ENCODE peak calls at places on chromosome 9, in seven cellular contexts. One of them, this sample, is unnamed.

GRCh38 chr9:98900244-98900643 is 43.5 kb upstream of the COL15A1 start:
- DNase-seq in heart right ventricle: no peak
- DNase-seq in spleen: no peak
- DNase-seq in mesendoderm: no peak
- DNase-seq in K562: peak; percentile 37
- DNase-seq in HCT116: no peak
- DNase-seq in tibial nerve: no peak
- DNase-seq in this sample: no peak

GRCh38 chr9:115396071-115396529 is 278.1 kb upstream of the TNC start:
- DNase-seq in heart right ventricle: no peak
- DNase-seq in spleen: no peak
- DNase-seq in mesendoderm: peak; percentile 34
- DNase-seq in K562: no peak
- DNase-seq in HCT116: no peak
- DNase-seq in tibial nerve: no peak
- DNase-seq in this sample: peak; percentile 31

GRCh38 chr9:14312721-14313377 is 1.1 kb downstream of the NFIB start:
- DNase-seq in heart right ventricle: peak; percentile 25
- DNase-seq in spleen: no peak
- DNase-seq in mesendoderm: peak; percentile 46
- DNase-seq in K562: peak; percentile 7
- DNase-seq in HCT116: no peak
- DNase-seq in tibial nerve: no peak
- DNase-seq in this sample: peak; percentile 64

GRCh38 chr9:73073337-73074175 is 78.1 kb upstream of the ANXA1 start:
- DNase-seq in heart right ventricle: no peak
- DNase-seq in spleen: no peak
- DNase-seq in mesendoderm: no peak
- DNase-seq in K562: no peak
- DNase-seq in HCT116: no peak
- DNase-seq in tibial nerve: no peak
- DNase-seq in this sample: no peak

GRCh38 chr9:2411459-2412215 is 209.9 kb upstream of the VLDLR start:
- DNase-seq in heart right ventricle: no peak
- DNase-seq in spleen: no peak
- DNase-seq in mesendoderm: peak; percentile 94
- DNase-seq in K562: no peak
- DNase-seq in HCT116: no peak
- DNase-seq in tibial nerve: no peak
- DNase-seq in this sample: peak; percentile 40

GRCh38 chr9:106846847-106847246 is 16.1 kb upstream of the ZNF462 start:
- DNase-seq in heart right ventricle: no peak
- DNase-seq in spleen: no peak
- DNase-seq in mesendoderm: no peak
- DNase-seq in K562: no peak
- DNase-seq in HCT116: no peak
- DNase-seq in tibial nerve: no peak
- DNase-seq in this sample: no peak

GRCh38 chr9:131721096-131721495 is 18.8 kb downstream of the RAPGEF1 start:
- DNase-seq in heart right ventricle: no peak
- DNase-seq in spleen: peak; percentile 58
- DNase-seq in mesendoderm: no peak
- DNase-seq in K562: no peak
- DNase-seq in HCT116: no peak
- DNase-seq in tibial nerve: no peak
- DNase-seq in this sample: no peak

GRCh38 chr9:133664173-133664572 is 28.0 kb downstream of the DBH start:
- DNase-seq in heart right ventricle: no peak
- DNase-seq in spleen: no peak
- DNase-seq in mesendoderm: no peak
- DNase-seq in K562: no peak
- DNase-seq in HCT116: no peak
- DNase-seq in tibial nerve: no peak
- DNase-seq in this sample: no peak

GRCh38 chr9:78590068-78590467 is 293.1 kb downstream of the PSAT1 start:
- DNase-seq in heart right ventricle: no peak
- DNase-seq in spleen: no peak
- DNase-seq in mesendoderm: no peak
- DNase-seq in K562: no peak
- DNase-seq in HCT116: no peak
- DNase-seq in tibial nerve: no peak
- DNase-seq in this sample: no peak

GRCh38 chr9:69877852-69878507 is 57.4 kb downstream of the CFAP95 start:
- DNase-seq in heart right ventricle: no peak
- DNase-seq in spleen: no peak
- DNase-seq in mesendoderm: peak; percentile 55
- DNase-seq in K562: no peak
- DNase-seq in HCT116: peak; percentile 22
- DNase-seq in tibial nerve: no peak
- DNase-seq in this sample: peak; percentile 24

GRCh38 chr9:116653580-116654355 is 33.3 kb upstream of the TRIM32 start:
- DNase-seq in heart right ventricle: no peak
- DNase-seq in spleen: no peak
- DNase-seq in mesendoderm: no peak
- DNase-seq in K562: no peak
- DNase-seq in HCT116: no peak
- DNase-seq in tibial nerve: no peak
- DNase-seq in this sample: no peak

GRCh38 chr9:20872340-20872977 is 159.0 kb downstream of the HACD4 start:
- DNase-seq in heart right ventricle: no peak
- DNase-seq in spleen: no peak
- DNase-seq in mesendoderm: peak; percentile 47
- DNase-seq in K562: no peak
- DNase-seq in HCT116: no peak
- DNase-seq in tibial nerve: no peak
- DNase-seq in this sample: peak; percentile 28

GRCh38 chr9:113042884-113043657 is 13.5 kb downstream of the ZFP37 start:
- DNase-seq in heart right ventricle: no peak
- DNase-seq in spleen: no peak
- DNase-seq in mesendoderm: peak; percentile 34
- DNase-seq in K562: no peak
- DNase-seq in HCT116: no peak
- DNase-seq in tibial nerve: no peak
- DNase-seq in this sample: no peak

GRCh38 chr9:14870086-14870485 is 40.1 kb downstream of the FREM1 start:
- DNase-seq in heart right ventricle: no peak
- DNase-seq in spleen: no peak
- DNase-seq in mesendoderm: no peak
- DNase-seq in K562: no peak
- DNase-seq in HCT116: no peak
- DNase-seq in tibial nerve: no peak
- DNase-seq in this sample: no peak

GRCh38 chr9:20340161-20340861 is 282.0 kb downstream of the MLLT3 start:
- DNase-seq in heart right ventricle: no peak
- DNase-seq in spleen: no peak
- DNase-seq in mesendoderm: peak; percentile 53
- DNase-seq in K562: no peak
- DNase-seq in HCT116: no peak
- DNase-seq in tibial nerve: no peak
- DNase-seq in this sample: peak; percentile 19

GRCh38 chr9:134459573-134459972 is 133.3 kb downstream of the RXRA start:
- DNase-seq in heart right ventricle: no peak
- DNase-seq in spleen: no peak
- DNase-seq in mesendoderm: no peak
- DNase-seq in K562: no peak
- DNase-seq in HCT116: no peak
- DNase-seq in tibial nerve: no peak
- DNase-seq in this sample: no peak

GRCh38 chr9:131585375-131585774 is 40.1 kb downstream of the PRRT1B start:
- DNase-seq in heart right ventricle: no peak
- DNase-seq in spleen: peak; percentile 89
- DNase-seq in mesendoderm: no peak
- DNase-seq in K562: no peak
- DNase-seq in HCT116: no peak
- DNase-seq in tibial nerve: no peak
- DNase-seq in this sample: peak; percentile 43

DNA sequence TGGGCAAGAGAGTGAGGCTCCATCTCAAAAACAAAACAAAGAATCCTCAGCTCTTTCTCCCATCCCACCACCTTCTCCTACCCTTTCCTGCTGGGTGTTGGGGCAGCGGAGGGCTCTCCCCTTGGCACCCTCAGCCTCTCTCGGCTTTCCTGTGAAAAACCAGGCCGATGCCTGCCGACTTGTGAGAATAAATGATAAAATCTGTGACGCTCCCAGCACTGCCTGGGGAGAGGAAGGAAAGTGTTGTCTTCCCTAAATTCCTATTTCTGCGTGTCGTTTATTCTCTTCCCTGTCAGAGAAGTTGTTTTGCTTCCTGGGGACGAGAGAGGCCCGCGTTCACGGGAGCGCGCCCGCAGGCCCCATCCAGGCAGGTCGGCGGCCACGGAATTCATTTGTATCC is 19.7 kb downstream of the NEK6 start:
- DNase-seq in heart right ventricle: no peak
- DNase-seq in spleen: no peak
- DNase-seq in mesendoderm: peak; percentile 52
- DNase-seq in K562: no peak
- DNase-seq in HCT116: no peak
- DNase-seq in tibial nerve: no peak
- DNase-seq in this sample: no peak
- H3K4me1 ChIP-seq in heart right ventricle: peaks cover 48% of the 10 kb centered on the region
- H3K4me1 ChIP-seq in spleen: peaks cover 29% of the 10 kb centered on the region
- H3K4me1 ChIP-seq in mesendoderm: no peaks in the 10 kb centered on the region
- H3K4me1 ChIP-seq in K562: peaks cover 20% of the 10 kb centered on the region
- H3K4me1 ChIP-seq in HCT116: peaks cover 15% of the 10 kb centered on the region
- H3K4me1 ChIP-seq in tibial nerve: peaks cover 14% of the 10 kb centered on the region
- H3K4me1 ChIP-seq in this sample: no peaks in the 10 kb centered on the region

GRCh38 chr9:121271368-121272351 is 3.7 kb downstream of the GSN start:
- DNase-seq in heart right ventricle: no peak
- DNase-seq in spleen: peak; percentile 84
- DNase-seq in mesendoderm: no peak
- DNase-seq in K562: no peak
- DNase-seq in HCT116: no peak
- DNase-seq in tibial nerve: no peak
- DNase-seq in this sample: peak; percentile 85
- H3K4me1 ChIP-seq in heart right ventricle: peaks cover 73% of the 10 kb centered on the region
- H3K4me1 ChIP-seq in spleen: peaks cover 30% of the 10 kb centered on the region
- H3K4me1 ChIP-seq in mesendoderm: peaks cover 2% of the 10 kb centered on the region
- H3K4me1 ChIP-seq in K562: peaks cover 31% of the 10 kb centered on the region
- H3K4me1 ChIP-seq in HCT116: peaks cover 27% of the 10 kb centered on the region
- H3K4me1 ChIP-seq in tibial nerve: no peaks in the 10 kb centered on the region
- H3K4me1 ChIP-seq in this sample: peaks cover 20% of the 10 kb centered on the region

GRCh38 chr9:93134018-93134739 is at the start of gene NINJ1:
- DNase-seq in heart right ventricle: peak; percentile 78
- DNase-seq in spleen: peak; percentile 95
- DNase-seq in mesendoderm: peak; percentile 74
- DNase-seq in K562: peak; percentile 93
- DNase-seq in HCT116: peak; percentile 4
- DNase-seq in tibial nerve: peak; percentile 46
- DNase-seq in this sample: peak; percentile 88
- H3K4me1 ChIP-seq in heart right ventricle: peaks cover 50% of the 10 kb centered on the region
- H3K4me1 ChIP-seq in spleen: peaks cover 46% of the 10 kb centered on the region
- H3K4me1 ChIP-seq in mesendoderm: no peaks in the 10 kb centered on the region
- H3K4me1 ChIP-seq in K562: peaks cover 16% of the 10 kb centered on the region
- H3K4me1 ChIP-seq in HCT116: peaks cover 17% of the 10 kb centered on the region
- H3K4me1 ChIP-seq in tibial nerve: no peaks in the 10 kb centered on the region
- H3K4me1 ChIP-seq in this sample: peaks cover 8% of the 10 kb centered on the region

DNA sequence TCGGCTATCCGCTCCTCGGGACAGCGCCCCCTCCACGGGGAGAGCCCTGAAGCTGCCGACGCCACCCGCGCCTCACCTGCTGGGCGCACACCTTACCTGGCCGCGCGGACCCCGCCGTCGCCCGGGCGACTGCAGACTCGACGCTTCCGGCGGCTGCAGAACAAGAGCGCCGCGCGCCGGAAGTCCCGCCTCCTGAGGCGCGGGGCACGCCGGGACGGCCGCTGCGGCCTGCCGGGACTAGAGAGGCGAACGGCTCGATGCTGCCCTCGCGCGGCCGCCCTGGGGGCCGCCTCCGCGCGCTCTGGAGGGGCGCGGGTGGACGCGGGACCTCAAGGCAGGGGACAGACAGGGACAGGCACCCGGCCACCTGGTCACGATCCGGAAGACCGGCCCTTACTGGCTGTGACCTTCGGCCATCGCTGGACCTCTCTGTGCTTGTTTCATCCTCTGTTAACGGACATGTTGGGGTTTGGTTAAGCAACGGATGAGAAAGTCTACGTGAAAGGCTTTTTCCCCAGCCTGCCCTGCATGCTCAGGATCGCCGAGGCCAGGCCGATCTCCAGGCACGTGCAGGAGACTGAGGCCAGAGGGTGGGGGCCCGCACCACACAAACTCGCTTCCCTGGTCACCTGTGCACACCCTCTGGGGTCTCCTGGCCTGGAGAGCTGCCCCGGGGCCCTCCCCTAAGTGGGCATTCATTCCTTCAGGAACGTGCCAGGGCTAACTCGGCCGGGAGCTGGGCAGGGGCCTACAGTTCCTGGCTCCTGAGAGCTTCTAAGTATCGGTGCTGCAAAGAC is at the start of gene SNAPC4:
- DNase-seq in heart right ventricle: peak; percentile 91
- DNase-seq in spleen: peak; percentile 97
- DNase-seq in mesendoderm: peak; percentile 93
- DNase-seq in K562: peak; percentile 93
- DNase-seq in HCT116: peak; percentile 62
- DNase-seq in tibial nerve: peak; percentile 70
- DNase-seq in this sample: peak; percentile 94
- H3K4me1 ChIP-seq in heart right ventricle: peaks cover 18% of the 10 kb centered on the region
- H3K4me1 ChIP-seq in spleen: peaks cover 26% of the 10 kb centered on the region
- H3K4me1 ChIP-seq in mesendoderm: peaks cover 2% of the 10 kb centered on the region
- H3K4me1 ChIP-seq in K562: peaks cover 7% of the 10 kb centered on the region
- H3K4me1 ChIP-seq in HCT116: peaks cover 7% of the 10 kb centered on the region
- H3K4me1 ChIP-seq in tibial nerve: no peaks in the 10 kb centered on the region
- H3K4me1 ChIP-seq in this sample: no peaks in the 10 kb centered on the region

DNA sequence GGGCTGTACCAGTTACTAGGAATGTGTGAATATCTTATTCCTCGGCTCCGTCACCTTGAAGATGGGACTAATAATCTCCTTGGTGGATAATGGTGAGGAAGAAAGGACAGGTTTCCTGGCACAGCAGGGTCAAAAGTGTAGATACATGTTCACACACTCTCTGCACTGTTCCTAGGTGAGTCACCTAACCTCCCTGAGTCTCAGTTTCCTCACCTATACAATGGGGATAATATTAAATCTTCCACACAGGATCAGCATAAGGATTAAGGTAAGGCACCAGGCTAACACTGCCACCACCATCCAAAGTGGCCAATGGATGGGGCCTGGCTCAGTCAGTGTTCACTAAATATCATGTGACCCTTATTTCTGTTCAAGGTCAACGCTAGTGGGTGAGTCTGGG is 66.9 kb downstream of the PSMB7 start:
- DNase-seq in heart right ventricle: no peak
- DNase-seq in spleen: no peak
- DNase-seq in mesendoderm: no peak
- DNase-seq in K562: no peak
- DNase-seq in HCT116: no peak
- DNase-seq in tibial nerve: peak; percentile 8
- DNase-seq in this sample: no peak
- H3K4me1 ChIP-seq in heart right ventricle: no peaks in the 10 kb centered on the region
- H3K4me1 ChIP-seq in spleen: no peaks in the 10 kb centered on the region
- H3K4me1 ChIP-seq in mesendoderm: no peaks in the 10 kb centered on the region
- H3K4me1 ChIP-seq in K562: no peaks in the 10 kb centered on the region
- H3K4me1 ChIP-seq in HCT116: no peaks in the 10 kb centered on the region
- H3K4me1 ChIP-seq in tibial nerve: no peaks in the 10 kb centered on the region
- H3K4me1 ChIP-seq in this sample: no peaks in the 10 kb centered on the region

GRCh38 chr9:5395428-5395827 is 42.3 kb downstream of the PLGRKT start:
- DNase-seq in heart right ventricle: no peak
- DNase-seq in spleen: no peak
- DNase-seq in mesendoderm: no peak
- DNase-seq in K562: no peak
- DNase-seq in HCT116: no peak
- DNase-seq in tibial nerve: no peak
- DNase-seq in this sample: no peak
- H3K4me1 ChIP-seq in heart right ventricle: no peaks in the 10 kb centered on the region
- H3K4me1 ChIP-seq in spleen: no peaks in the 10 kb centered on the region
- H3K4me1 ChIP-seq in mesendoderm: no peaks in the 10 kb centered on the region
- H3K4me1 ChIP-seq in K562: no peaks in the 10 kb centered on the region
- H3K4me1 ChIP-seq in HCT116: no peaks in the 10 kb centered on the region
- H3K4me1 ChIP-seq in tibial nerve: no peaks in the 10 kb centered on the region
- H3K4me1 ChIP-seq in this sample: no peaks in the 10 kb centered on the region

This sample was measured in cardiac muscle cell.